ENCODE peak calls at places on chromosomes 13 and 19, in four cellular contexts. Y is activated T-helper 1 cell treated with Interleukin-2 at 50 U/mL for 16 hours, V is Calu3, K is caudate nucleus. L is an unnamed sample.

GRCh38 chr19:39409207-39409885 is 2.7 kb downstream of the ZFP36 start:
- DNase-seq in Y (peak; percentile 68), K (no peak), V (peak; percentile 99), L (peak; percentile 52)

GRCh38 chr13:35621989-35622388 is 145.5 kb upstream of the MAB21L1 start:
- DNase-seq in K (no peak), V (no peak), Y (no peak), L (no peak)

GRCh38 chr13:105817011-105817410 is 718.5 kb downstream of the EFNB2 start:
- DNase-seq in K (no peak), V (no peak), Y (no peak), L (no peak)

GRCh38 chr19:6802336-6803035 is 30.0 kb downstream of the VAV1 start:
- DNase-seq in K (no peak), V (no peak), Y (peak; percentile 59), L (no peak)

GRCh38 chr19:31693131-31693700 is 344.0 kb upstream of the TSHZ3 start:
- DNase-seq in Y (no peak), K (no peak), V (no peak), L (no peak)

GRCh38 chr19:12952488-12953455 is 4.3 kb downstream of the GADD45GIP1 start:
- DNase-seq in V (no peak), Y (no peak), K (peak; percentile 72), L (no peak)

GRCh38 chr13:44768775-44769578 is 192.8 kb upstream of the TSC22D1 start:
- DNase-seq in V (peak; percentile 5), Y (no peak), K (no peak), L (no peak)

GRCh38 chr19:43562698-43563241 is 12.6 kb downstream of the XRCC1 start:
- DNase-seq in K (peak; percentile 66), Y (peak; percentile 68), V (no peak), L (peak; percentile 84)

GRCh38 chr13:28468520-28468915 is 26.4 kb downstream of the FLT1 start:
- DNase-seq in K (no peak), V (no peak), Y (no peak), L (no peak)

GRCh38 chr13:113117335-113117872 is 5.2 kb upstream of the F10 start:
- DNase-seq in Y (no peak), V (no peak), K (no peak), L (no peak)

GRCh38 chr19:18733196-18733647 is 49.7 kb downstream of the CRTC1 start:
- DNase-seq in Y (no peak), K (no peak), V (no peak), L (no peak)

GRCh38 chr19:28999733-29000433 is 213.1 kb downstream of the UQCRFS1 start:
- DNase-seq in V (no peak), Y (no peak), K (no peak), L (no peak)

GRCh38 chr19:48244289-48244688 is 11.4 kb downstream of the CARD8 start:
- DNase-seq in V (no peak), Y (peak; percentile 15), K (no peak), L (no peak)

GRCh38 chr13:98787986-98788385 is 35.5 kb upstream of the SLC15A1 start:
- DNase-seq in Y (no peak), K (no peak), V (no peak), L (no peak)

GRCh38 chr19:10863107-10863700 is 8.1 kb upstream of the CARM1 start:
- DNase-seq in Y (no peak), V (peak; percentile 7), K (no peak), L (no peak)

GRCh38 chr19:48683349-48683748 is 10.5 kb upstream of the NTN5 start:
- DNase-seq in K (peak; percentile 61), Y (no peak), V (no peak), L (peak; percentile 36)

GRCh38 chr13:33953203-33953602 is 135.3 kb downstream of the RFC3 start:
- DNase-seq in Y (no peak), V (no peak), K (no peak), L (no peak)

L was measured in occipital lobe.